ENCODE peak calls at places on chromosomes 3 and 15, in seven cellular contexts. One of them, this sample, is unnamed.

GRCh38 chr15:32671339-32672325 is 30.1 kb downstream of the SCG5 start:
- DNase-seq in GM23248: peak
- DNase-seq in neural progenitor cell: no peak
- DNase-seq in left ventricle myocardium inferior: no peak
- DNase-seq in KG1: no peak
- DNase-seq in uterus: no peak
- DNase-seq in T-helper 2 cell: no peak
- DNase-seq in this sample: peak

GRCh38 chr15:64874131-64874530 is 32.4 kb downstream of the PLEKHO2 start:
- DNase-seq in KG1: no peak
- DNase-seq in GM23248: no peak
- DNase-seq in left ventricle myocardium inferior: no peak
- DNase-seq in neural progenitor cell: no peak
- DNase-seq in uterus: no peak
- DNase-seq in T-helper 2 cell: no peak
- DNase-seq in this sample: no peak

GRCh38 chr3:167406876-167407492 is 26.9 kb upstream of the ZBBX start:
- DNase-seq in neural progenitor cell: peak
- DNase-seq in GM23248: peak
- DNase-seq in T-helper 2 cell: no peak
- DNase-seq in KG1: peak
- DNase-seq in left ventricle myocardium inferior: no peak
- DNase-seq in uterus: no peak
- DNase-seq in this sample: no peak

GRCh38 chr3:170528731-170529130 is 57.1 kb downstream of the SLC7A14 start:
- DNase-seq in KG1: no peak
- DNase-seq in neural progenitor cell: no peak
- DNase-seq in left ventricle myocardium inferior: no peak
- DNase-seq in T-helper 2 cell: no peak
- DNase-seq in uterus: no peak
- DNase-seq in GM23248: no peak
- DNase-seq in this sample: no peak

GRCh38 chr3:140752499-140752898 is 74.6 kb downstream of the TRIM42 start:
- DNase-seq in uterus: no peak
- DNase-seq in left ventricle myocardium inferior: no peak
- DNase-seq in KG1: no peak
- DNase-seq in GM23248: no peak
- DNase-seq in neural progenitor cell: no peak
- DNase-seq in T-helper 2 cell: no peak
- DNase-seq in this sample: no peak

GRCh38 chr3:7813412-7813811 is 688.2 kb upstream of the LMCD1 start:
- DNase-seq in uterus: no peak
- DNase-seq in GM23248: no peak
- DNase-seq in neural progenitor cell: no peak
- DNase-seq in left ventricle myocardium inferior: no peak
- DNase-seq in KG1: no peak
- DNase-seq in T-helper 2 cell: no peak
- DNase-seq in this sample: no peak

GRCh38 chr3:177820683-177821316 is 623.5 kb upstream of the TBL1XR1 start:
- DNase-seq in neural progenitor cell: no peak
- DNase-seq in uterus: no peak
- DNase-seq in GM23248: no peak
- DNase-seq in left ventricle myocardium inferior: no peak
- DNase-seq in KG1: no peak
- DNase-seq in T-helper 2 cell: no peak
- DNase-seq in this sample: peak

GRCh38 chr3:127049390-127049789 is 66.5 kb downstream of the PLXNA1 start:
- DNase-seq in GM23248: no peak
- DNase-seq in neural progenitor cell: no peak
- DNase-seq in left ventricle myocardium inferior: no peak
- DNase-seq in uterus: no peak
- DNase-seq in KG1: no peak
- DNase-seq in T-helper 2 cell: no peak
- DNase-seq in this sample: peak

GRCh38 chr3:127822836-127823589 is 698 bp upstream of the MGLL start:
- DNase-seq in KG1: no peak
- DNase-seq in T-helper 2 cell: no peak
- DNase-seq in left ventricle myocardium inferior: peak
- DNase-seq in uterus: no peak
- DNase-seq in neural progenitor cell: peak
- DNase-seq in GM23248: peak
- DNase-seq in this sample: peak

This sample was measured in EH.